ENCODE peak calls at places on chromosomes 3 and 15, in nine cellular contexts. R, B, K, A, U, F, H, Z and V are unnamed samples.
A peak's percentile ranks its signal among the peaks of the same experiment; 100 is the strongest.

GRCh38 chr3:62982795-62983455 is 107.7 kb upstream of the CADPS start:
- DNase-seq in R (no peak), B (no peak), K (no peak), A (no peak), U (no peak), F (no peak), H (peak; percentile 40), Z (no peak), V (no peak)

GRCh38 chr3:20078194-20078709 is 38.0 kb downstream of the KAT2B start:
- DNase-seq in R (no peak), B (no peak), K (no peak), A (no peak), U (no peak), F (no peak), H (no peak), Z (no peak), V (no peak)

GRCh38 chr15:27670481-27670880 is 428.6 kb downstream of the OCA2 start:
- DNase-seq in R (no peak), B (no peak), K (no peak), A (no peak), U (no peak), F (no peak), H (no peak), Z (no peak), V (no peak)

GRCh38 chr15:38531509-38531908 is 33.1 kb downstream of the RASGRP1 start:
- DNase-seq in R (no peak), B (no peak), K (no peak), A (no peak), U (no peak), F (no peak), H (no peak), Z (no peak), V (no peak)

GRCh38 chr15:69433831-69434230 is 18.8 kb upstream of the RPLP1 start:
- DNase-seq in R (no peak), B (no peak), K (no peak), A (no peak), U (no peak), F (no peak), H (no peak), Z (no peak), V (no peak)

GRCh38 chr3:81592101-81592500 is 169.3 kb downstream of the GBE1 start:
- DNase-seq in R (no peak), B (no peak), K (no peak), A (no peak), U (no peak), F (no peak), H (no peak), Z (no peak), V (no peak)

GRCh38 chr15:91956026-91956723 is 102.7 kb downstream of the SLCO3A1 start:
- DNase-seq in R (no peak), B (no peak), K (peak; percentile 57), A (no peak), U (peak; percentile 48), F (no peak), H (peak; percentile 42), Z (no peak), V (no peak)

GRCh38 chr15:75051161-75051560 is 27.8 kb downstream of the PPCDC start:
- DNase-seq in R (no peak), B (no peak), K (peak; percentile 64), A (no peak), U (peak; percentile 62), F (no peak), H (no peak), Z (no peak), V (no peak)

GRCh38 chr3:8607285-8608040 is 37.1 kb downstream of the SSUH2 start:
- DNase-seq in R (no peak), B (peak; percentile 67), K (peak; percentile 64), A (peak; percentile 94), U (peak; percentile 69), F (peak; percentile 42), H (peak; percentile 77), Z (no peak), V (no peak)

GRCh38 chr15:60932051-60932915 is 296.8 kb downstream of the RORA start:
- DNase-seq in R (no peak), B (peak; percentile 59), K (no peak), A (no peak), U (no peak), F (peak; percentile 36), H (no peak), Z (peak; percentile 32), V (no peak)

GRCh38 chr15:101458158-101458895 is 31.2 kb downstream of the PCSK6 start:
- DNase-seq in R (no peak), B (no peak), K (no peak), A (no peak), U (no peak), F (no peak), H (no peak), Z (no peak), V (no peak)

GRCh38 chr3:172777901-172778300 is 27.4 kb downstream of the ECT2 start:
- DNase-seq in R (no peak), B (no peak), K (no peak), A (no peak), U (no peak), F (no peak), H (no peak), Z (no peak), V (no peak)

GRCh38 chr3:23495507-23495906 is 292.4 kb downstream of the UBE2E2 start:
- DNase-seq in R (no peak), B (no peak), K (no peak), A (no peak), U (no peak), F (no peak), H (no peak), Z (no peak), V (no peak)

GRCh38 chr15:31489281-31489680 is 162.6 kb downstream of the KLF13 start:
- DNase-seq in R (no peak), B (no peak), K (no peak), A (no peak), U (no peak), F (peak; percentile 22), H (no peak), Z (no peak), V (no peak)

GRCh38 chr15:82829234-82829633 is 19.8 kb downstream of the WHAMM start:
- DNase-seq in R (no peak), B (no peak), K (no peak), A (no peak), U (no peak), F (no peak), H (no peak), Z (no peak), V (no peak)

DNA sequence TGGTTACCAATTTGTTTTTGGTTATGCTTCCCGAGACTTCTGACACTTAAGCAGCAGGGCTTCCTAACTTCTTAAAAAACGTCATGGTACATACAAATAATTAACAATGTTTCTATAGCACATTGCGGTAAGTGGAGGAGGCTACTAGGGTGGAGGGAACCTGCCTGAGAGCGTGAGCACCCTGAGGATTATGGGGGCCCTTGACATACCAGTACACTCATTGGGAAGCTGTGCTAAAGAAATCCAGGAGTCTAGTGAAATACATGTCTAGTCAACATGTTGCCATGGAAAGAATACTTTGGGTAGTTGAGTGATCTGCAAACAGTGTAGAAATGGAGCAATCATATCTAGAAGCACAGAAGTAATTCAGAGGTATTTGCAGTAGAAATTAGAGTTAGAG is 39.3 kb upstream of the MAPKBP1 start:
- DNase-seq in R (no peak), B (no peak), K (no peak), A (no peak), U (no peak), F (peak; percentile 54), H (no peak), Z (no peak), V (no peak)
- H3K36me3 ChIP-seq in R (peaks cover 2% of the 10 kb centered on the region), B (peaks cover 92% of the 10 kb centered on the region), K (peaks cover 26% of the 10 kb centered on the region), A (peaks cover 58% of the 10 kb centered on the region), U (peaks cover 76% of the 10 kb centered on the region), F (peaks cover 27% of the 10 kb centered on the region), H (peaks cover 21% of the 10 kb centered on the region), Z (peaks cover 28% of the 10 kb centered on the region), V (peaks cover 12% of the 10 kb centered on the region)

GRCh38 chr15:78944202-78944625 is 632 bp downstream of the CTSH start:
- DNase-seq in R (no peak), B (peak; percentile 38), K (no peak), A (no peak), U (no peak), F (no peak), H (no peak), Z (no peak), V (no peak)

GRCh38 chr15:78943692-78944091 is 1.2 kb downstream of the CTSH start:
- DNase-seq in R (no peak), B (no peak), K (no peak), A (no peak), U (no peak), F (no peak), H (peak; percentile 18), Z (no peak), V (no peak)

GRCh38 chr15:78944669-78945407 is at the start of gene CTSH:
- DNase-seq in R (peak; percentile 77), B (peak; percentile 95), K (peak; percentile 87), A (peak; percentile 83), U (peak; percentile 83), F (peak; percentile 90), H (peak; percentile 91), Z (peak; percentile 72), V (peak; percentile 89)

GRCh38 chr15:78946493-78946892 is 1.6 kb upstream of the CTSH start:
- DNase-seq in R (no peak), B (no peak), K (no peak), A (no peak), U (no peak), F (no peak), H (no peak), Z (no peak), V (no peak)

DNA sequence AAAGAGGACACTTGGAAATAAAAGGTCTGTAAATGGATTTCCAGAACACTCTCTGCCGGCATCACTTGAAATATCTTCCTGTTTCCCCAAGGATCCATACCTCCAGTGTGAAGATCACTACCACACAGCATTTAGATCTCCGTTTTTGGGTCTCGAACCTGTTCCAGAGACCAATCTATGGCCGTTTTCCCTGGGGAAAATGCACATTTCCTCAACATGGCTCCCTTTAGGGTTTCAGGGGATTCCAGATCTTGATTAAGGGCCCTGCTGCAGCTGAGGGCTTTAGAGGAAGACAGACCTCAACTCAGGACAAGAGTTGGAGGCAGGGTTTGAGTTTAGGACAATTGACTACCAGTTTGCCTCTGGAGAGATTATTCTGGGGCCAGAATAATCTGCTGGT is 2.1 kb downstream of the CTSH start:
- DNase-seq in R (no peak), B (no peak), K (no peak), A (no peak), U (no peak), F (no peak), H (no peak), Z (no peak), V (no peak)
- H3K4me3 ChIP-seq in R (no peak overlapping the region), B (no peak overlapping the region), K (no peak overlapping the region), A (no peak overlapping the region), U (no peak overlapping the region), F (peak overlapping the region; percentile 40), H (no peak overlapping the region), Z (no peak overlapping the region), V (peak overlapping the region; percentile 100)

DNA sequence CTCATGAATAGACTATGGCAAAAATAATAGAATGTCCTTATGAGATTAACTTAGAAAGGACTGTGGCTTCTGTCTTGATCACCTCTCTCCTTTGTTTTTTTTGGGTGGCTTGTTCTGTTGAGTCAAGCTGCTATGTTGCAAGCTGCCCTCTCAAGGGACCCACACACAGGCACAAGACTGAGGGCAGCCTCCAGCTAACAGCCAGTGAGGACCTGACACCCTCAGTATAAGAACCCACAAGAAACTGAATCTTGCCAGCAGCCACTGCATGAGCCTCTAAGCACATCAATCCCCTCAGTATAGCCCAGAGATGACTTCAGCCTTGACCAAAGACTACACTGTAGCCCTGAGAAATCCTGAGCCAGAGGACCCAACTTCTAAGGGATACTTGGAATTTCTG is 361.1 kb downstream of the MCTP2 start:
- DNase-seq in R (no peak), B (no peak), K (no peak), A (no peak), U (no peak), F (no peak), H (no peak), Z (no peak), V (no peak)
- TF ChIP-seq CTCF in R (no peak), B (no peak), K (no peak), A (no peak), U (no peak), F (no peak), H (no peak), Z (no peak), V (no peak)

GRCh38 chr3:14465425-14465824 is 63.0 kb downstream of the SLC6A6 start:
- DNase-seq in R (no peak), B (no peak), K (no peak), A (no peak), U (no peak), F (no peak), H (no peak), Z (no peak), V (no peak)
- H3K36me3 ChIP-seq in R (no peaks in the 10 kb centered on the region), B (peaks cover 89% of the 10 kb centered on the region), K (peaks cover 10% of the 10 kb centered on the region), A (no peaks in the 10 kb centered on the region), U (peaks cover 40% of the 10 kb centered on the region), F (peaks cover 4% of the 10 kb centered on the region), H (no peaks in the 10 kb centered on the region), Z (peaks cover 17% of the 10 kb centered on the region), V (peaks cover 23% of the 10 kb centered on the region)